ENCODE peak calls at places on chromosomes 16 and 17, in four cellular contexts. One of them, this sample, is unnamed.

GRCh38 chr16:11852092-11852809 is 909 bp upstream of the RSL1D1 start:
- DNase-seq in NCI-H446: no peak
- DNase-seq in activated CD8-positive, alpha-beta memory T cell treated with anti-CD3 and anti-CD28 coated beads for 1 hour: no peak
- DNase-seq in mesothelial cell of epicardium: no peak
- DNase-seq in this sample: no peak

GRCh38 chr16:88512728-88513674 is 57.2 kb upstream of the ZC3H18 start:
- DNase-seq in NCI-H446: no peak
- DNase-seq in activated CD8-positive, alpha-beta memory T cell treated with anti-CD3 and anti-CD28 coated beads for 1 hour: no peak
- DNase-seq in mesothelial cell of epicardium: no peak
- DNase-seq in this sample: no peak

GRCh38 chr17:81291662-81292061 is 3.4 kb downstream of the SLC38A10 start:
- DNase-seq in NCI-H446: peak
- DNase-seq in activated CD8-positive, alpha-beta memory T cell treated with anti-CD3 and anti-CD28 coated beads for 1 hour: peak
- DNase-seq in mesothelial cell of epicardium: peak
- DNase-seq in this sample: peak

GRCh38 chr16:8678068-8678927 is 3.9 kb downstream of the ABAT start:
- DNase-seq in NCI-H446: no peak
- DNase-seq in activated CD8-positive, alpha-beta memory T cell treated with anti-CD3 and anti-CD28 coated beads for 1 hour: no peak
- DNase-seq in mesothelial cell of epicardium: no peak
- DNase-seq in this sample: no peak

GRCh38 chr16:24178496-24178895 is 77.6 kb upstream of the CACNG3 start:
- DNase-seq in NCI-H446: no peak
- DNase-seq in activated CD8-positive, alpha-beta memory T cell treated with anti-CD3 and anti-CD28 coated beads for 1 hour: no peak
- DNase-seq in mesothelial cell of epicardium: peak
- DNase-seq in this sample: no peak

GRCh38 chr16:49345829-49346228 is 27.8 kb upstream of the C16orf78 start:
- DNase-seq in NCI-H446: no peak
- DNase-seq in activated CD8-positive, alpha-beta memory T cell treated with anti-CD3 and anti-CD28 coated beads for 1 hour: no peak
- DNase-seq in mesothelial cell of epicardium: no peak
- DNase-seq in this sample: no peak

GRCh38 chr17:36623281-36623680 is 21.9 kb downstream of the MRM1 start:
- DNase-seq in NCI-H446: no peak
- DNase-seq in activated CD8-positive, alpha-beta memory T cell treated with anti-CD3 and anti-CD28 coated beads for 1 hour: no peak
- DNase-seq in mesothelial cell of epicardium: no peak
- DNase-seq in this sample: no peak

GRCh38 chr17:76805319-76805718 is 62.9 kb upstream of the MGAT5B start:
- DNase-seq in NCI-H446: no peak
- DNase-seq in activated CD8-positive, alpha-beta memory T cell treated with anti-CD3 and anti-CD28 coated beads for 1 hour: no peak
- DNase-seq in mesothelial cell of epicardium: no peak
- DNase-seq in this sample: no peak

GRCh38 chr17:33112763-33113162 is 121.1 kb downstream of the SPACA3 start:
- DNase-seq in NCI-H446: no peak
- DNase-seq in activated CD8-positive, alpha-beta memory T cell treated with anti-CD3 and anti-CD28 coated beads for 1 hour: no peak
- DNase-seq in mesothelial cell of epicardium: no peak
- DNase-seq in this sample: no peak

GRCh38 chr16:79970551-79971236 is 370.2 kb upstream of the MAF start:
- DNase-seq in NCI-H446: no peak
- DNase-seq in activated CD8-positive, alpha-beta memory T cell treated with anti-CD3 and anti-CD28 coated beads for 1 hour: no peak
- DNase-seq in mesothelial cell of epicardium: no peak
- DNase-seq in this sample: no peak

GRCh38 chr16:2981899-2982250 is 1.6 kb upstream of the PKMYT1 start:
- DNase-seq in NCI-H446: no peak
- DNase-seq in activated CD8-positive, alpha-beta memory T cell treated with anti-CD3 and anti-CD28 coated beads for 1 hour: no peak
- DNase-seq in mesothelial cell of epicardium: no peak
- DNase-seq in this sample: no peak

GRCh38 chr16:3054965-3055733 is 8.8 kb downstream of the MMP25 start:
- DNase-seq in NCI-H446: no peak
- DNase-seq in activated CD8-positive, alpha-beta memory T cell treated with anti-CD3 and anti-CD28 coated beads for 1 hour: no peak
- DNase-seq in mesothelial cell of epicardium: no peak
- DNase-seq in this sample: no peak

GRCh38 chr16:87602821-87603683 is 744 bp downstream of the JPH3 start:
- DNase-seq in NCI-H446: no peak
- DNase-seq in activated CD8-positive, alpha-beta memory T cell treated with anti-CD3 and anti-CD28 coated beads for 1 hour: no peak
- DNase-seq in mesothelial cell of epicardium: peak
- DNase-seq in this sample: no peak

GRCh38 chr16:67287960-67288359 is 8.6 kb downstream of the PLEKHG4 start:
- DNase-seq in NCI-H446: no peak
- DNase-seq in activated CD8-positive, alpha-beta memory T cell treated with anti-CD3 and anti-CD28 coated beads for 1 hour: no peak
- DNase-seq in mesothelial cell of epicardium: no peak
- DNase-seq in this sample: no peak

GRCh38 chr16:88312732-88313131 is 70.0 kb upstream of the ZNF469 start:
- DNase-seq in NCI-H446: no peak
- DNase-seq in activated CD8-positive, alpha-beta memory T cell treated with anti-CD3 and anti-CD28 coated beads for 1 hour: no peak
- DNase-seq in mesothelial cell of epicardium: no peak
- DNase-seq in this sample: no peak

GRCh38 chr16:73949574-73950348 is 346.9 kb upstream of the PSMD7 start:
- DNase-seq in NCI-H446: no peak
- DNase-seq in activated CD8-positive, alpha-beta memory T cell treated with anti-CD3 and anti-CD28 coated beads for 1 hour: no peak
- DNase-seq in mesothelial cell of epicardium: no peak
- DNase-seq in this sample: no peak